ENCODE peak calls at places on chromosome 19, in four cellular contexts. V is H4, G is activated gamma-delta T cell, F is SIG-M5. B is an unnamed sample.

GRCh38 chr19:4649392-4650094 is 10.2 kb downstream of the TNFAIP8L1 start:
- DNase-seq in V (no peak), F (no peak), G (no peak), B (no peak)

GRCh38 chr19:28472843-28473242 is 740.1 kb downstream of the UQCRFS1 start:
- DNase-seq in G (no peak), F (no peak), V (no peak), B (peak; percentile 34)

GRCh38 chr19:3250675-3251074 is 26.2 kb downstream of the CELF5 start:
- DNase-seq in F (no peak), V (no peak), G (no peak), B (no peak)

GRCh38 chr19:55158848-55159793 is 1.6 kb upstream of the TNNI3 start:
- DNase-seq in V (peak; percentile 73), G (no peak), F (no peak), B (no peak)

GRCh38 chr19:13152356-13152853 is 2.2 kb downstream of the IER2 start:
- DNase-seq in F (no peak), G (no peak), V (no peak), B (no peak)

GRCh38 chr19:2575734-2576481 is 100.0 kb downstream of the GADD45B start:
- DNase-seq in G (no peak), V (peak; percentile 71), F (no peak), B (peak; percentile 96)

GRCh38 chr19:16233081-16233776 is 35.5 kb downstream of the AP1M1 start:
- DNase-seq in F (no peak), V (no peak), G (no peak), B (no peak)

GRCh38 chr19:41551212-41551610 is 24.8 kb upstream of the CEACAM21 start:
- DNase-seq in F (no peak), G (no peak), V (no peak), B (no peak)

GRCh38 chr19:55882626-55883025 is 46.3 kb downstream of the NLRP4 start:
- DNase-seq in V (no peak), F (no peak), G (no peak), B (no peak)

GRCh38 chr19:46660008-46660517 is 919 bp downstream of the DACT3 start:
- DNase-seq in V (no peak), F (no peak), G (no peak), B (no peak)

GRCh38 chr19:1901940-1902404 is 3.2 kb upstream of the ADAT3 start:
- DNase-seq in G (no peak), F (peak; percentile 25), V (no peak), B (peak; percentile 84)

GRCh38 chr19:32876919-32877285 is 7.3 kb upstream of the SLC7A9 start:
- DNase-seq in V (no peak), G (no peak), F (no peak), B (no peak)

GRCh38 chr19:41161903-41162302 is 31.1 kb upstream of the CYP2S1 start:
- DNase-seq in V (no peak), G (no peak), F (no peak), B (no peak)

GRCh38 chr19:15431396-15432017 is 12.7 kb upstream of the AKAP8L start:
- DNase-seq in G (no peak), V (no peak), F (no peak), B (no peak)

GRCh38 chr19:55014714-55015113 is 23.4 kb downstream of the GP6 start:
- DNase-seq in F (no peak), V (no peak), G (no peak), B (peak; percentile 35)

GRCh38 chr19:17021328-17021727 is 5.3 kb downstream of the CPAMD8 start:
- DNase-seq in G (no peak), V (no peak), F (no peak), B (no peak)

GRCh38 chr19:51158474-51159129 is 16.5 kb downstream of the SIGLEC7 start:
- DNase-seq in F (no peak), G (no peak), V (peak; percentile 60), B (peak; percentile 53)

GRCh38 chr19:4088975-4089374 is 22.3 kb upstream of the ZBTB7A start:
- DNase-seq in F (no peak), V (no peak), G (no peak), B (no peak)

GRCh38 chr19:13055213-13056051 is 47.2 kb downstream of the LYL1 start:
- DNase-seq in G (no peak), F (no peak), V (peak; percentile 90), B (no peak)

GRCh38 chr19:29840066-29840950 is 28.5 kb downstream of the CCNE1 start:
- DNase-seq in V (no peak), F (no peak), G (no peak), B (no peak)

GRCh38 chr19:15445807-15446376 is 3.9 kb downstream of the WIZ start:
- DNase-seq in G (no peak), F (no peak), V (no peak), B (no peak)

GRCh38 chr19:46471116-46471733 is at the start of gene PNMA8A:
- DNase-seq in F (no peak), V (no peak), G (no peak), B (no peak)

GRCh38 chr19:1183543-1184172 is 9.6 kb upstream of the SBNO2 start:
- DNase-seq in G (no peak), V (peak; percentile 48), F (no peak), B (peak; percentile 62)

GRCh38 chr19:40190891-40191835 is at the start of gene MAP3K10:
- DNase-seq in F (peak; percentile 44), V (peak; percentile 30), G (peak; percentile 66), B (peak; percentile 85)

GRCh38 chr19:49339364-49340068 is 4.3 kb downstream of the CD37 start:
- DNase-seq in F (no peak), V (no peak), G (no peak), B (peak; percentile 86)

GRCh38 chr19:43966079-43966694 is 15.2 kb downstream of the ZNF221 start:
- DNase-seq in G (no peak), V (no peak), F (no peak), B (no peak)

GRCh38 chr19:39506944-39507714 is 7.8 kb upstream of the SELENOV start:
- DNase-seq in V (peak; percentile 45), G (no peak), F (no peak), B (no peak)

GRCh38 chr19:51020988-51021651 is 1.6 kb upstream of the KLK10 start:
- DNase-seq in G (no peak), V (peak; percentile 61), F (no peak), B (no peak)

GRCh38 chr19:53037101-53038097 is 7.1 kb upstream of the ERVV-2 start:
- DNase-seq in V (no peak), F (no peak), G (no peak), B (no peak)

GRCh38 chr19:52464798-52465470 is 11.6 kb downstream of the ZNF578 start:
- DNase-seq in V (no peak), F (no peak), G (no peak), B (no peak)

GRCh38 chr19:30202060-30202600 is 170.1 kb upstream of the ZNF536 start:
- DNase-seq in G (no peak), F (no peak), V (no peak), B (no peak)